ENCODE peak calls at places on chromosomes 5 and 9, in seven cellular contexts. Y, H, M, X, U, J and K are unnamed samples.

GRCh38 chr5:78611161-78611605 is 37.4 kb downstream of the LHFPL2 start:
- DNase-seq in Y (no peak), H (no peak), M (no peak), X (no peak), U (no peak), J (no peak), K (no peak)

GRCh38 chr5:457195-457961 is 14.4 kb downstream of the EXOC3 start:
- DNase-seq in Y (no peak), H (peak), M (no peak), X (no peak), U (no peak), J (peak), K (peak)

GRCh38 chr5:10671041-10672008 is 89.7 kb downstream of the DAP start:
- DNase-seq in Y (no peak), H (no peak), M (no peak), X (no peak), U (no peak), J (no peak), K (no peak)

GRCh38 chr5:173673295-173674170 is 57.1 kb upstream of the BOD1 start:
- DNase-seq in Y (no peak), H (no peak), M (peak), X (no peak), U (no peak), J (no peak), K (no peak)

GRCh38 chr5:125485003-125485641 is 738.7 kb upstream of the ZNF608 start:
- DNase-seq in Y (peak), H (no peak), M (no peak), X (peak), U (no peak), J (no peak), K (peak)

GRCh38 chr5:76595755-76596481 is 27.3 kb downstream of the F2RL2 start:
- DNase-seq in Y (no peak), H (no peak), M (no peak), X (no peak), U (no peak), J (no peak), K (no peak)

GRCh38 chr5:68644971-68645370 is 429.4 kb downstream of the PIK3R1 start:
- DNase-seq in Y (no peak), H (no peak), M (no peak), X (no peak), U (no peak), J (no peak), K (no peak)

GRCh38 chr9:134065720-134066419 is 2.0 kb downstream of the BRD3 start:
- DNase-seq in Y (no peak), H (peak), M (peak), X (peak), U (peak), J (peak), K (peak)

GRCh38 chr5:35136386-35136785 is 88.6 kb upstream of the AGXT2 start:
- DNase-seq in Y (no peak), H (no peak), M (no peak), X (no peak), U (no peak), J (no peak), K (no peak)

GRCh38 chr5:179267671-179268071 is 77.6 kb downstream of the ADAMTS2 start:
- DNase-seq in Y (no peak), H (peak), M (peak), X (no peak), U (no peak), J (no peak), K (peak)

GRCh38 chr9:113597390-113598241 is 134.1 kb downstream of the RGS3 start:
- DNase-seq in Y (no peak), H (no peak), M (no peak), X (no peak), U (no peak), J (no peak), K (no peak)
- TF ChIP-seq EP300 in Y (no peak), H (no peak), M (no peak), X (no peak), U (no peak), J (no peak), K (no peak)

GRCh38 chr5:138082033-138082432 is 1.8 kb upstream of the WNT8A start:
- DNase-seq in Y (no peak), H (no peak), M (no peak), X (no peak), U (peak), J (no peak), K (no peak)
- TF ChIP-seq CTCF in Y (no peak), H (no peak), M (no peak), X (no peak), U (peak), J (no peak), K (no peak)

DNA sequence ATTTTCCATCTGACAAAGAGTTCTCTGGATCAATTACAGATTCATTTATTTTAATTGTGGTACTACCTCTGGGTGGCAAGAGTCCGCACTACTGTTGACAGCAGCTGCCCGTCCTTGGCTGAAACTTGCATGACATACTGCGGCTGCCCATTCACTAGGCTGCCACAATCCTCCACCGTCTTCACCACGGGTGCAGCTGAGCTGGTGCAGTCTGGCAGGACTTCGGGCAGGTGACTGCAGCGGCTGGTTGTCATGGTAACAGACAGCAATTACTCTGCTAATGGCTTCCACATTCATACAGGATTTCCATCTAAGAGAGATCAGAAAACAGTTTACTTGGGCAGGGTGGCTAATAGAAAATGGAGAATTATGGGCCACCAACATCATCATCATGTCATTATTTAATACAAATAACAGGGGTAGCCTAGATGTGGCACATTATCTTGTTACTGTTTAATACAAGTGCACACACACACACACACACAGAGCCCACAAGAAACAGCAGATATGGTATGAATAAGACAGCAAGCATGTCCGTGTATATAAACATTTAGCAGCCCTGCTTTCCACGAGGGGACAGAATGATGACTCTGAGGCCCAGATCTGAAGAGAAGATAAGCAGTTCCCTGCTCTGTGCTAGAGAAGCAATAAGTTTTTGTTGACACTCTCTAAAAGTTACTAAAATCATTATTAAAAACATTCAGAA is 112.3 kb downstream of the MARCHF3 start:
- DNase-seq in Y (no peak), H (no peak), M (no peak), X (peak), U (no peak), J (no peak), K (no peak)
- TF ChIP-seq EP300 in Y (no peak), H (no peak), M (no peak), X (peak), U (no peak), J (no peak), K (no peak)

GRCh38 chr5:167561796-167562195 is 729.6 kb upstream of the WWC1 start:
- DNase-seq in Y (no peak), H (no peak), M (no peak), X (no peak), U (no peak), J (no peak), K (no peak)
- TF ChIP-seq CTCF in Y (no peak), H (no peak), M (no peak), X (no peak), U (no peak), J (no peak), K (no peak)

DNA sequence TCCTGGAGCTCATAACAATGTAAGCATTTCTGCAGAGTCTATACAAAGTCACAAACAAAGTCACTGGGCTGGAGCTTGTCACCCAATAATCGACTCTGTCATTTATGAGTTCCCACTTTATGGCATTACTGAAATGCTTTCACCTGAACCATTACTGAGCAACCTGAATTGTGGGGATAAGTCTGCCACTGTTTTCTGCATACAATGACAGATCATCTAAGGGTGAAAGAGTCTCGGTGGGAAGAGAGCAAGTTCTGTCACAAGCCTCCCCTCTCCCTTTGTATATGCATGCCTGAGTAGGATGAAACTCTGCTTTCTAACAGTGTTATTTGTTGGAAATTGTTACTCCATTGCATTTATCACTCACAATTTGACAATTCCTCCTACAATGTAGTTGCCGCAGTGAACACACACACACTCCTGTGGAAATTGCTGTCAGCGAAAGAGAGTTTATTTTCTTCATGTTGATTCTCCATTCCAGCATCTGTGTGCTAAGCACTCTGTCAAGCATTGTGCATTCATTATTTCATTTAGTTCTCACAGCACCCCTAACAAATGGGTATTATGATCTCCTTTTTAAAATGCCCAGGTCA is 1732.4 kb upstream of the CDH6 start:
- DNase-seq in Y (no peak), H (no peak), M (no peak), X (no peak), U (no peak), J (no peak), K (no peak)
- TF ChIP-seq EP300 in Y (no peak), H (no peak), M (no peak), X (no peak), U (no peak), J (no peak), K (no peak)

GRCh38 chr5:169850407-169850806 is 129.9 kb downstream of the INSYN2B start:
- DNase-seq in Y (no peak), H (no peak), M (no peak), X (no peak), U (no peak), J (no peak), K (no peak)
- TF ChIP-seq CTCF in Y (no peak), H (no peak), M (no peak), X (peak), U (no peak), J (no peak), K (no peak)